ENCODE peak calls at places on chromosomes 1 and 21, in ten cellular contexts. One of them, this sample, is unnamed.
A peak's percentile ranks its signal among the peaks of the same experiment; 100 is the strongest.

GRCh38 chr1:212700892-212701819 is 1.5 kb upstream of the BATF3 start:
- DNase-seq in left cardiac atrium: peak; percentile 63
- DNase-seq in hepatic stellate cell: peak; percentile 55
- DNase-seq in CD8-positive, alpha-beta memory T cell: peak; percentile 12
- DNase-seq in NCI-H1417 treated with DMSO at 0.1 percent for 48 hours: no peak
- DNase-seq in fibroblast of mammary gland: peak; percentile 52
- DNase-seq in H7: peak; percentile 62
- DNase-seq in HT-29: no peak
- DNase-seq in colonic mucosa: peak; percentile 43
- DNase-seq in endothelial cell: peak; percentile 47
- DNase-seq in this sample: no peak

GRCh38 chr1:212247179-212247721 is 38.0 kb upstream of the PPP2R5A start:
- DNase-seq in left cardiac atrium: peak; percentile 42
- DNase-seq in hepatic stellate cell: peak; percentile 71
- DNase-seq in CD8-positive, alpha-beta memory T cell: no peak
- DNase-seq in NCI-H1417 treated with DMSO at 0.1 percent for 48 hours: no peak
- DNase-seq in fibroblast of mammary gland: peak; percentile 37
- DNase-seq in H7: no peak
- DNase-seq in HT-29: no peak
- DNase-seq in colonic mucosa: no peak
- DNase-seq in endothelial cell: no peak
- DNase-seq in this sample: no peak

GRCh38 chr1:91731815-91732214 is 154.1 kb downstream of the TGFBR3 start:
- DNase-seq in left cardiac atrium: no peak
- DNase-seq in hepatic stellate cell: no peak
- DNase-seq in CD8-positive, alpha-beta memory T cell: peak; percentile 17
- DNase-seq in NCI-H1417 treated with DMSO at 0.1 percent for 48 hours: no peak
- DNase-seq in fibroblast of mammary gland: peak; percentile 72
- DNase-seq in H7: no peak
- DNase-seq in HT-29: no peak
- DNase-seq in colonic mucosa: no peak
- DNase-seq in endothelial cell: no peak
- DNase-seq in this sample: no peak

GRCh38 chr1:116854294-116854693 is 55.4 kb upstream of the PTGFRN start:
- DNase-seq in left cardiac atrium: no peak
- DNase-seq in hepatic stellate cell: no peak
- DNase-seq in CD8-positive, alpha-beta memory T cell: no peak
- DNase-seq in NCI-H1417 treated with DMSO at 0.1 percent for 48 hours: no peak
- DNase-seq in fibroblast of mammary gland: peak; percentile 5
- DNase-seq in H7: no peak
- DNase-seq in HT-29: no peak
- DNase-seq in colonic mucosa: no peak
- DNase-seq in endothelial cell: no peak
- DNase-seq in this sample: no peak

GRCh38 chr1:223496883-223497282 is 103.7 kb downstream of the CCDC185 start:
- DNase-seq in left cardiac atrium: no peak
- DNase-seq in hepatic stellate cell: no peak
- DNase-seq in CD8-positive, alpha-beta memory T cell: no peak
- DNase-seq in NCI-H1417 treated with DMSO at 0.1 percent for 48 hours: no peak
- DNase-seq in fibroblast of mammary gland: no peak
- DNase-seq in H7: no peak
- DNase-seq in HT-29: no peak
- DNase-seq in colonic mucosa: no peak
- DNase-seq in endothelial cell: no peak
- DNase-seq in this sample: no peak

GRCh38 chr1:24112381-24113169 is 640 bp upstream of the MYOM3 start:
- DNase-seq in left cardiac atrium: peak; percentile 84
- DNase-seq in hepatic stellate cell: peak; percentile 63
- DNase-seq in CD8-positive, alpha-beta memory T cell: peak; percentile 49
- DNase-seq in NCI-H1417 treated with DMSO at 0.1 percent for 48 hours: no peak
- DNase-seq in fibroblast of mammary gland: peak; percentile 67
- DNase-seq in H7: peak; percentile 81
- DNase-seq in HT-29: peak; percentile 91
- DNase-seq in colonic mucosa: peak; percentile 73
- DNase-seq in endothelial cell: peak; percentile 26
- DNase-seq in this sample: no peak

GRCh38 chr1:180188103-180188506 is 33.4 kb downstream of the QSOX1 start:
- DNase-seq in left cardiac atrium: no peak
- DNase-seq in hepatic stellate cell: peak; percentile 82
- DNase-seq in CD8-positive, alpha-beta memory T cell: no peak
- DNase-seq in NCI-H1417 treated with DMSO at 0.1 percent for 48 hours: no peak
- DNase-seq in fibroblast of mammary gland: peak; percentile 58
- DNase-seq in H7: peak; percentile 93
- DNase-seq in HT-29: peak; percentile 90
- DNase-seq in colonic mucosa: peak; percentile 71
- DNase-seq in endothelial cell: peak; percentile 73
- DNase-seq in this sample: no peak

GRCh38 chr1:80155371-80155770 is 1148.8 kb upstream of the ADGRL4 start:
- DNase-seq in left cardiac atrium: no peak
- DNase-seq in hepatic stellate cell: no peak
- DNase-seq in CD8-positive, alpha-beta memory T cell: no peak
- DNase-seq in NCI-H1417 treated with DMSO at 0.1 percent for 48 hours: no peak
- DNase-seq in fibroblast of mammary gland: peak; percentile 21
- DNase-seq in H7: peak; percentile 9
- DNase-seq in HT-29: peak; percentile 50
- DNase-seq in colonic mucosa: no peak
- DNase-seq in endothelial cell: no peak
- DNase-seq in this sample: no peak

GRCh38 chr21:32261929-32262328 is 16.9 kb downstream of the MIS18A start:
- DNase-seq in left cardiac atrium: no peak
- DNase-seq in hepatic stellate cell: no peak
- DNase-seq in CD8-positive, alpha-beta memory T cell: no peak
- DNase-seq in NCI-H1417 treated with DMSO at 0.1 percent for 48 hours: no peak
- DNase-seq in fibroblast of mammary gland: no peak
- DNase-seq in H7: no peak
- DNase-seq in HT-29: no peak
- DNase-seq in colonic mucosa: no peak
- DNase-seq in endothelial cell: no peak
- DNase-seq in this sample: no peak

GRCh38 chr1:24621121-24621520 is 22.0 kb upstream of the SRRM1 start:
- DNase-seq in left cardiac atrium: no peak
- DNase-seq in hepatic stellate cell: peak; percentile 48
- DNase-seq in CD8-positive, alpha-beta memory T cell: no peak
- DNase-seq in NCI-H1417 treated with DMSO at 0.1 percent for 48 hours: no peak
- DNase-seq in fibroblast of mammary gland: no peak
- DNase-seq in H7: no peak
- DNase-seq in HT-29: no peak
- DNase-seq in colonic mucosa: no peak
- DNase-seq in endothelial cell: no peak
- DNase-seq in this sample: no peak

GRCh38 chr1:206685749-206686485 is 1.2 kb downstream of the MAPKAPK2 start:
- DNase-seq in left cardiac atrium: peak; percentile 69
- DNase-seq in hepatic stellate cell: peak; percentile 80
- DNase-seq in CD8-positive, alpha-beta memory T cell: peak; percentile 47
- DNase-seq in NCI-H1417 treated with DMSO at 0.1 percent for 48 hours: no peak
- DNase-seq in fibroblast of mammary gland: peak; percentile 70
- DNase-seq in H7: peak; percentile 84
- DNase-seq in HT-29: peak; percentile 61
- DNase-seq in colonic mucosa: peak; percentile 56
- DNase-seq in endothelial cell: peak; percentile 56
- DNase-seq in this sample: no peak

GRCh38 chr1:12300706-12301105 is 70.9 kb downstream of the VPS13D start:
- DNase-seq in left cardiac atrium: no peak
- DNase-seq in hepatic stellate cell: no peak
- DNase-seq in CD8-positive, alpha-beta memory T cell: no peak
- DNase-seq in NCI-H1417 treated with DMSO at 0.1 percent for 48 hours: no peak
- DNase-seq in fibroblast of mammary gland: no peak
- DNase-seq in H7: no peak
- DNase-seq in HT-29: no peak
- DNase-seq in colonic mucosa: no peak
- DNase-seq in endothelial cell: no peak
- DNase-seq in this sample: no peak

This sample was measured in NCI-H2081 treated with DMSO at 0.1 percent for 48 hours.